ENCODE peak calls at places on chromosomes 2 and 18, in nine cellular contexts. Y is MCF 10A, P is tibial artery, C is upper lobe of right lung, K is GM23248, Z is H4, B is T-helper 1 cell, J is A549, O is mucosa of gallbladder. E is an unnamed sample.

GRCh38 chr2:68714866-68715265 is 19.7 kb upstream of the ARHGAP25 start:
- DNase-seq in Y (no peak), K (peak), O (peak), P (peak), J (no peak), Z (no peak), C (peak), B (no peak), E (peak)

GRCh38 chr18:54316071-54316820 is 41.4 kb downstream of the STARD6 start:
- DNase-seq in J (no peak), P (no peak), C (no peak), Z (no peak), Y (no peak), K (no peak), B (no peak), O (no peak), E (no peak)

GRCh38 chr2:64379221-64379620 is 74.7 kb upstream of the LGALSL start:
- DNase-seq in B (no peak), K (no peak), Z (no peak), O (no peak), P (no peak), Y (no peak), J (no peak), C (no peak), E (no peak)

GRCh38 chr18:27695509-27695908 is 481.4 kb downstream of the CDH2 start:
- DNase-seq in B (no peak), P (no peak), O (no peak), Y (peak), J (no peak), Z (no peak), K (no peak), C (no peak), E (no peak)

GRCh38 chr2:165833156-165833555 is 39.1 kb upstream of the GALNT3 start:
- DNase-seq in O (no peak), K (peak), J (no peak), B (no peak), P (no peak), Y (peak), Z (no peak), C (no peak), E (no peak)

GRCh38 chr2:217953531-217953932 is 49.3 kb downstream of the TNS1 start:
- DNase-seq in B (no peak), O (no peak), Y (no peak), C (peak), J (no peak), Z (no peak), K (no peak), P (peak), E (no peak)

GRCh38 chr2:122704109-122704563 is 948.7 kb downstream of the TSN start:
- DNase-seq in P (no peak), Y (no peak), B (no peak), O (no peak), Z (no peak), C (no peak), J (no peak), K (no peak), E (no peak)

GRCh38 chr2:241482556-241482955 is 25.8 kb downstream of the STK25 start:
- DNase-seq in P (no peak), Z (no peak), Y (no peak), K (no peak), B (no peak), O (no peak), C (no peak), J (no peak), E (no peak)

GRCh38 chr2:232487385-232488096 is at the start of gene ECEL1:
- DNase-seq in B (no peak), O (no peak), J (no peak), P (peak), Y (no peak), K (no peak), C (peak), Z (no peak), E (no peak)

GRCh38 chr2:153230977-153231376 is 247.6 kb downstream of the RPRM start:
- DNase-seq in P (no peak), K (no peak), Y (peak), O (no peak), C (no peak), B (no peak), Z (no peak), J (no peak), E (no peak)

GRCh38 chr18:78611869-78612268 is 367.7 kb upstream of the SALL3 start:
- DNase-seq in J (no peak), K (no peak), Z (no peak), B (no peak), O (no peak), C (no peak), Y (no peak), P (no peak), E (no peak)

GRCh38 chr18:25281522-25281921 is 70.4 kb downstream of the ZNF521 start:
- DNase-seq in K (no peak), O (no peak), Y (no peak), B (no peak), P (no peak), Z (no peak), J (no peak), C (no peak), E (no peak)

GRCh38 chr2:229714080-229714735 is at the start of gene DNER:
- DNase-seq in J (peak), Z (peak), P (no peak), K (peak), Y (peak), O (no peak), B (peak), C (no peak), E (peak)

GRCh38 chr2:58099097-58099769 is 52.6 kb downstream of the VRK2 start:
- DNase-seq in O (no peak), C (no peak), Z (no peak), Y (no peak), P (no peak), K (no peak), J (no peak), B (no peak), E (no peak)

GRCh38 chr2:171630812-171631626 is 56.2 kb upstream of the DYNC1I2 start:
- DNase-seq in K (no peak), O (no peak), C (no peak), Y (peak), Z (no peak), B (no peak), J (no peak), P (no peak), E (no peak)

GRCh38 chr2:117555965-117556364 is 258.5 kb upstream of the DDX18 start:
- DNase-seq in K (no peak), O (no peak), Z (no peak), Y (no peak), C (no peak), P (no peak), B (no peak), J (no peak), E (no peak)

GRCh38 chr2:200786423-200786822 is 25.3 kb upstream of the BZW1 start:
- DNase-seq in B (no peak), K (peak), P (no peak), J (no peak), C (no peak), Z (peak), Y (peak), O (no peak), E (no peak)

GRCh38 chr2:26414291-26414690 is 12.6 kb downstream of the DRC1 start:
- DNase-seq in B (no peak), Y (no peak), J (no peak), P (no peak), O (no peak), Z (peak), K (peak), C (no peak), E (no peak)

GRCh38 chr18:10751711-10752110 is 225.9 kb downstream of the NAPG start:
- DNase-seq in J (no peak), O (no peak), P (no peak), B (no peak), C (no peak), K (no peak), Z (no peak), Y (no peak), E (no peak)

GRCh38 chr2:98465456-98466201 is 21.0 kb downstream of the INPP4A start:
- DNase-seq in C (peak), Z (peak), P (no peak), O (peak), Y (peak), B (peak), J (no peak), K (peak), E (peak)

GRCh38 chr2:1989216-1989615 is 244.9 kb upstream of the PXDN start:
- DNase-seq in J (no peak), B (no peak), K (no peak), O (peak), P (no peak), Z (no peak), C (no peak), Y (no peak), E (no peak)

GRCh38 chr18:44238911-44239310 is 441.8 kb upstream of the SETBP1 start:
- DNase-seq in O (no peak), P (no peak), J (no peak), B (no peak), Z (no peak), C (no peak), Y (no peak), K (no peak), E (no peak)

GRCh38 chr18:62494764-62495163 is 28.1 kb upstream of the ZCCHC2 start:
- DNase-seq in C (no peak), K (peak), Y (no peak), B (no peak), P (no peak), J (no peak), O (no peak), Z (no peak), E (no peak)

GRCh38 chr2:166671235-166671634 is 177.2 kb upstream of the SCN7A start:
- DNase-seq in J (no peak), C (no peak), B (no peak), K (no peak), P (no peak), O (no peak), Z (no peak), Y (peak), E (no peak)

GRCh38 chr2:46493241-46493970 is 14.0 kb downstream of the TMEM247 start:
- DNase-seq in J (peak), O (no peak), Z (no peak), C (no peak), B (no peak), K (peak), P (no peak), Y (peak), E (no peak)

GRCh38 chr18:24427484-24427883 is 1.0 kb downstream of the IMPACT start:
- DNase-seq in B (no peak), K (peak), J (no peak), Z (no peak), O (no peak), P (no peak), Y (peak), C (no peak), E (no peak)

GRCh38 chr2:83305758-83306378 is 1153.2 kb downstream of the SUCLG1 start:
- DNase-seq in B (no peak), P (no peak), O (no peak), Z (no peak), J (no peak), K (no peak), C (no peak), Y (no peak), E (no peak)

GRCh38 chr2:157761520-157761919 is 114.6 kb downstream of the ACVR1 start:
- DNase-seq in K (peak), J (no peak), B (no peak), C (no peak), O (no peak), Z (no peak), Y (no peak), P (no peak), E (no peak)

GRCh38 chr2:226320073-226320948 is 479.3 kb downstream of the IRS1 start:
- DNase-seq in C (peak), O (peak), P (no peak), B (no peak), K (no peak), Z (no peak), Y (no peak), J (no peak), E (no peak)

GRCh38 chr18:50638623-50639398 is 78.9 kb downstream of the MAPK4 start:
- DNase-seq in O (no peak), Z (no peak), J (no peak), Y (no peak), K (peak), C (no peak), P (peak), B (no peak), E (no peak)

GRCh38 chr18:63267990-63268721 is 51.4 kb downstream of the BCL2 start:
- DNase-seq in Z (no peak), K (peak), P (no peak), C (no peak), Y (no peak), B (no peak), O (no peak), J (no peak), E (no peak)

GRCh38 chr2:182952741-182953450 is 85.4 kb downstream of the NCKAP1 start:
- DNase-seq in K (peak), O (no peak), Z (no peak), Y (peak), B (no peak), C (no peak), J (no peak), P (no peak), E (no peak)

GRCh38 chr18:11553098-11553940 is 56.1 kb upstream of the SLC35G4 start:
- DNase-seq in Z (peak), O (peak), J (peak), B (no peak), Y (peak), P (no peak), C (no peak), K (peak), E (no peak)

GRCh38 chr2:142834003-142834402 is 43.5 kb upstream of the KYNU start:
- DNase-seq in K (peak), P (no peak), B (no peak), Y (peak), C (no peak), Z (no peak), J (no peak), O (no peak), E (no peak)

GRCh38 chr2:240597419-240598181 is 11.1 kb downstream of the CAPN10 start:
- DNase-seq in Y (no peak), P (peak), J (no peak), B (no peak), K (no peak), Z (no peak), C (peak), O (no peak), E (no peak)

GRCh38 chr2:190023860-190024259 is 38.7 kb downstream of the MSTN start:
- DNase-seq in B (no peak), O (no peak), C (no peak), J (peak), Z (peak), Y (peak), P (no peak), K (peak), E (no peak)

GRCh38 chr2:53880756-53881155 is 21.0 kb upstream of the GPR75 start:
- DNase-seq in J (no peak), Y (peak), P (no peak), B (no peak), O (no peak), C (no peak), Z (no peak), K (peak), E (no peak)

GRCh38 chr2:108906403-108907077 is 82.5 kb downstream of the EDAR start:
- DNase-seq in B (no peak), K (no peak), P (no peak), Y (no peak), J (no peak), O (no peak), C (peak), Z (no peak), E (no peak)

GRCh38 chr2:241561811-241562210 is 3.3 kb downstream of the BOK start:
- DNase-seq in Y (peak), C (peak), B (no peak), Z (peak), P (peak), O (peak), J (no peak), K (peak), E (peak)

E was measured in left colon.